ENCODE peak calls at places on chromosomes 7 and 10, in nine cellular contexts. J is RWPE1, F is aorta, Y is fibroblast of mammary gland, O is NCI-H1105, X is ovary, S is NCI-H2081, G is NCI-H1436, Z is epithelial cell of proximal tubule. C is an unnamed sample.

GRCh38 chr10:125550362-125550761 is 132.6 kb downstream of the TEX36 start:
- DNase-seq in Z (no peak), O (no peak), Y (no peak), X (no peak), F (no peak), G (no peak), S (no peak), J (no peak), C (no peak)

GRCh38 chr7:104979167-104979841 is 34.7 kb upstream of the KMT2E start:
- DNase-seq in S (peak), Z (no peak), J (no peak), Y (peak), O (no peak), G (no peak), X (no peak), F (no peak), C (no peak)

GRCh38 chr10:24206334-24206733 is 2.6 kb upstream of the KIAA1217 start:
- DNase-seq in S (no peak), O (no peak), Y (no peak), X (no peak), G (no peak), J (no peak), Z (no peak), F (no peak), C (no peak)

GRCh38 chr7:111132833-111133232 is 41.9 kb downstream of the LRRN3 start:
- DNase-seq in X (no peak), Y (peak), J (no peak), Z (no peak), G (no peak), O (no peak), F (no peak), S (no peak), C (no peak)

GRCh38 chr7:30184804-30185487 is 50.2 kb downstream of the MTURN start:
- DNase-seq in O (no peak), F (peak), S (no peak), Y (no peak), Z (no peak), G (no peak), J (no peak), X (no peak), C (no peak)

GRCh38 chr7:55306331-55306730 is 58.8 kb upstream of the LANCL2 start:
- DNase-seq in J (no peak), O (no peak), S (no peak), X (no peak), G (no peak), Z (no peak), F (no peak), Y (peak), C (no peak)

GRCh38 chr10:72340510-72340895 is 14.2 kb downstream of the DNAJB12 start:
- DNase-seq in J (peak), G (peak), X (peak), Y (peak), F (no peak), Z (no peak), O (no peak), S (no peak), C (peak)

GRCh38 chr10:102121739-102122372 is 1.7 kb upstream of the LDB1 start:
- DNase-seq in Z (no peak), G (no peak), S (no peak), Y (peak), J (no peak), O (no peak), X (peak), F (no peak), C (no peak)

GRCh38 chr7:158533386-158534133 is 54.1 kb downstream of the PTPRN2 start:
- DNase-seq in O (no peak), F (no peak), X (no peak), J (no peak), G (no peak), Y (no peak), Z (no peak), S (no peak), C (no peak)

GRCh38 chr7:24378871-24379608 is 95.0 kb downstream of the NPY start:
- DNase-seq in Z (peak), F (no peak), O (no peak), S (no peak), G (no peak), Y (peak), X (no peak), J (peak), C (no peak)

GRCh38 chr7:668139-668871 is 58.2 kb upstream of the DNAAF5 start:
- DNase-seq in Z (no peak), X (peak), Y (peak), J (no peak), G (no peak), O (no peak), F (no peak), S (no peak), C (no peak)

GRCh38 chr7:36048902-36049240 is 104.2 kb upstream of the EEPD1 start:
- DNase-seq in X (no peak), F (no peak), Y (peak), O (no peak), S (no peak), J (no peak), Z (no peak), G (no peak), C (no peak)